ENCODE peak calls at places on chromosomes 13 and 19, in nine cellular contexts. F is CD4-positive, alpha-beta memory T cell; N is IMR-90; K is left lung; M is psoas muscle; T is ascending aorta; C is transverse colon; Y is mammary epithelial cell; X is adrenal gland. A is an unnamed sample.

GRCh38 chr19:29851769-29852521 is 40.2 kb downstream of the CCNE1 start:
- DNase-seq in K (no peak), N (no peak), Y (no peak), F (no peak), M (no peak), T (no peak), C (no peak), X (no peak), A (no peak)

GRCh38 chr19:6761053-6761676 is 6.1 kb downstream of the SH2D3A start:
- DNase-seq in X (no peak), C (no peak), M (no peak), Y (no peak), T (no peak), N (no peak), K (no peak), F (peak; percentile 21), A (no peak)

GRCh38 chr13:100063333-100063732 is 25.6 kb upstream of the PCCA start:
- DNase-seq in F (no peak), Y (no peak), M (no peak), C (no peak), T (no peak), N (peak; percentile 44), K (no peak), X (no peak), A (no peak)

GRCh38 chr19:17282488-17283256 is 971 bp downstream of the ANKLE1 start:
- DNase-seq in M (peak; percentile 83), T (peak; percentile 87), N (peak; percentile 62), C (peak; percentile 91), K (peak; percentile 88), X (peak; percentile 89), Y (peak; percentile 72), F (peak; percentile 73), A (no peak)

GRCh38 chr13:28306325-28306724 is 168.0 kb downstream of the PAN3 start:
- DNase-seq in C (no peak), N (no peak), Y (no peak), F (no peak), K (no peak), M (no peak), T (no peak), X (no peak), A (no peak)

GRCh38 chr19:4200940-4201542 is 18.6 kb downstream of the ANKRD24 start:
- DNase-seq in F (no peak), K (no peak), X (no peak), M (no peak), C (no peak), T (no peak), N (no peak), Y (no peak), A (no peak)

GRCh38 chr13:100235311-100235901 is 146.5 kb downstream of the PCCA start:
- DNase-seq in T (no peak), C (no peak), Y (peak; percentile 28), F (peak; percentile 46), N (peak; percentile 63), M (no peak), K (no peak), X (peak; percentile 16), A (no peak)

GRCh38 chr19:4089400-4089908 is 22.8 kb upstream of the ZBTB7A start:
- DNase-seq in F (peak; percentile 53), Y (no peak), K (peak; percentile 67), X (no peak), M (no peak), T (no peak), C (peak; percentile 39), N (no peak), A (no peak)

GRCh38 chr13:26699197-26699490 is 61.4 kb downstream of the GPR12 start:
- DNase-seq in K (no peak), T (no peak), X (no peak), C (no peak), Y (no peak), M (no peak), N (no peak), F (no peak), A (no peak)

GRCh38 chr19:55418185-55418584 is 10.6 kb upstream of the UBE2S start:
- DNase-seq in T (no peak), F (peak; percentile 61), K (peak; percentile 52), N (peak; percentile 91), M (no peak), X (peak; percentile 81), Y (peak; percentile 69), C (peak; percentile 64), A (no peak)

GRCh38 chr13:27020415-27020814 is 151.2 kb downstream of the USP12 start:
- DNase-seq in T (peak; percentile 34), F (no peak), M (no peak), Y (no peak), K (no peak), X (no peak), C (no peak), N (no peak), A (no peak)

GRCh38 chr19:17348700-17349099 is 11.3 kb downstream of the GTPBP3 start:
- DNase-seq in C (no peak), F (no peak), N (peak; percentile 53), Y (peak; percentile 11), T (peak; percentile 92), K (no peak), X (peak; percentile 61), M (peak; percentile 77), A (no peak)

GRCh38 chr19:6610934-6611370 is 20.0 kb upstream of the CD70 start:
- DNase-seq in N (peak; percentile 49), Y (peak; percentile 90), C (no peak), X (no peak), T (no peak), F (no peak), K (no peak), M (no peak), A (no peak)

GRCh38 chr19:45494261-45494916 is 2.5 kb downstream of the RTN2 start:
- DNase-seq in C (no peak), Y (no peak), M (no peak), K (no peak), N (no peak), X (no peak), F (no peak), T (no peak), A (no peak)

GRCh38 chr19:45495178-45495577 is 1.7 kb downstream of the RTN2 start:
- DNase-seq in X (no peak), C (no peak), M (no peak), K (no peak), F (no peak), Y (no peak), N (no peak), T (no peak), A (no peak)

GRCh38 chr19:45498411-45499195 is at the start of gene PPM1N:
- DNase-seq in X (no peak), F (peak; percentile 62), C (no peak), T (no peak), K (no peak), Y (no peak), N (peak; percentile 17), M (no peak), A (no peak)

GRCh38 chr19:45497791-45498190 is 452 bp upstream of the PPM1N start:
- DNase-seq in C (no peak), M (no peak), X (no peak), K (no peak), Y (no peak), N (no peak), T (no peak), F (no peak), A (no peak)

GRCh38 chr19:45496349-45496953 is 396 bp downstream of the RTN2 start:
- DNase-seq in M (peak; percentile 49), X (peak; percentile 50), C (no peak), N (no peak), Y (no peak), K (no peak), T (no peak), F (peak; percentile 44), A (no peak)
- H3K27ac ChIP-seq in M (no peak overlapping the region), X (no peak overlapping the region), C (peak overlapping the region; percentile 75), N (no peak overlapping the region), Y (no peak overlapping the region), K (no peak overlapping the region), T (no peak overlapping the region), F (no peak overlapping the region), A (no peak overlapping the region)

GRCh38 chr13:50154697-50155096 is 139.5 kb downstream of the KCNRG start:
- DNase-seq in N (no peak), K (no peak), F (no peak), T (no peak), C (no peak), M (no peak), X (no peak), Y (no peak), A (no peak)

GRCh38 chr13:50152224-50152623 is 137.0 kb downstream of the KCNRG start:
- DNase-seq in X (no peak), M (no peak), N (no peak), C (no peak), K (no peak), T (no peak), F (peak; percentile 19), Y (no peak), A (no peak)

GRCh38 chr13:50153888-50154287 is 138.6 kb downstream of the KCNRG start:
- DNase-seq in F (no peak), N (no peak), T (no peak), Y (no peak), M (no peak), K (no peak), C (no peak), X (no peak), A (no peak)

GRCh38 chr13:50153401-50153800 is 138.2 kb downstream of the KCNRG start:
- DNase-seq in T (no peak), F (no peak), Y (no peak), C (no peak), X (no peak), K (no peak), N (no peak), M (no peak), A (no peak)

DNA sequence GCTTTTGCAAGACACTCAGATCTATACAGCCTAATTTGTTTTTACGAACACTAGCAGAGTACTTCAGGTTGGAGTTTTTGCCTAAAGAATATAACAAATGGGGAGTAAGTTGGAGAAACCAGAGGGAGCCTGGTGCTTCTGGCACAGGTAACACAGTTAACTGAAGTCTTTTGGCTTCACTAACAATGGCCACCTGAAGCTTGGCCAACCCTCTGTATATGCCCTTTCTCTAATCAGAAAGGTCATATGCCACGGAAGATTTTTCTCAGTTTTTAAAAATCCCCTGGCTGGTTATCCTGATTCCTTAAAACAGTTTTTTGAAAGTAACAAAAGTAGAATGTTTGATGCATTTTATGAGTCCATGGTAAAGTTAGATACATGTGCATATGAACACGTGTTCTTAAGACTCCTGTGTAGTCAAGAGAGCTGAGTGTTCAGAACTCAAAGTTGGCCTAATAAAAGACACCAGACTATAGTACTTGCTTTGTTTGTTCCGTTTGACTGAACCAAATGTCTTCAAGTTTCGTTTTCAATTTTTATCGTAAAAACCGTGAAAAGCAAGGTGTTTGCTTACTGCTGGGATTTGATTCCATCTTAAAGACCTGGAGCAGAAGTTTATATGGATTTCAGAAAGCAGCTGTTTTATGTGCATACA is 137.5 kb downstream of the KCNRG start:
- DNase-seq in T (no peak), N (no peak), F (peak; percentile 6), Y (no peak), X (no peak), C (no peak), M (no peak), K (no peak), A (no peak)
- H3K27ac ChIP-seq in T (no peak overlapping the region), N (no peak overlapping the region), F (peak overlapping the region; percentile 8), Y (no peak overlapping the region), X (peak overlapping the region; percentile 57), C (no peak overlapping the region), M (no peak overlapping the region), K (no peak overlapping the region), A (no peak overlapping the region)

GRCh38 chr19:1933245-1933644 is 7.7 kb upstream of the CSNK1G2 start:
- DNase-seq in F (no peak), Y (no peak), K (no peak), C (no peak), X (no peak), N (no peak), M (no peak), T (no peak), A (no peak)
- H3K27ac ChIP-seq in F (no peak overlapping the region), Y (no peak overlapping the region), K (no peak overlapping the region), C (no peak overlapping the region), X (no peak overlapping the region), N (no peak overlapping the region), M (no peak overlapping the region), T (no peak overlapping the region), A (no peak overlapping the region)

GRCh38 chr19:49186108-49186507 is 28.5 kb downstream of the TRPM4 start:
- DNase-seq in T (no peak), Y (no peak), M (no peak), X (no peak), F (no peak), K (no peak), N (no peak), C (no peak), A (no peak)
- H3K27ac ChIP-seq in T (no peak overlapping the region), Y (no peak overlapping the region), M (no peak overlapping the region), X (no peak overlapping the region), F (no peak overlapping the region), K (no peak overlapping the region), N (no peak overlapping the region), C (peak overlapping the region; percentile 59), A (no peak overlapping the region)